ENCODE peak calls at places on chromosomes 4 and X, in nine cellular contexts. B is mucosa of gallbladder; U is DMS53; I is naive thymus-derived CD4-positive, alpha-beta T cell; A is ELR; T is fibroblast of pulmonary artery; V is T-helper 9 cell; Y is CD8-positive, alpha-beta T cell; P is tibial nerve. X is an unnamed sample.

GRCh38 chr4:52560844-52561280 is 98.2 kb downstream of the USP46 start:
- DNase-seq in P (no peak), B (no peak), Y (no peak), A (peak; percentile 24), V (no peak), U (no peak), I (no peak), T (peak; percentile 48), X (no peak)

GRCh38 chr4:102736636-102737549 is 23.9 kb downstream of the MANBA start:
- DNase-seq in U (peak; percentile 62), T (no peak), Y (no peak), V (no peak), I (no peak), A (no peak), B (no peak), P (no peak), X (no peak)

GRCh38 chr4:52588097-52588496 is 71.0 kb downstream of the USP46 start:
- DNase-seq in V (no peak), T (peak; percentile 23), U (peak; percentile 17), I (no peak), A (peak; percentile 36), B (peak; percentile 16), Y (no peak), P (no peak), X (peak; percentile 72)

GRCh38 chrX:107675823-107676555 is 47.7 kb downstream of the PRPS1 start:
- DNase-seq in I (no peak), A (no peak), V (no peak), P (no peak), Y (peak; percentile 22), T (peak; percentile 78), B (no peak), U (peak; percentile 39), X (no peak)

GRCh38 chrX:11913001-11913400 is 155.0 kb downstream of the MSL3 start:
- DNase-seq in B (no peak), V (no peak), Y (no peak), A (peak; percentile 27), I (no peak), P (no peak), T (peak; percentile 42), U (no peak), X (no peak)

GRCh38 chr4:6641164-6641970 is 882 bp downstream of the MRFAP1 start:
- DNase-seq in V (peak; percentile 43), A (peak; percentile 68), U (peak; percentile 88), Y (peak; percentile 48), B (peak; percentile 45), I (peak; percentile 40), P (no peak), T (peak; percentile 39), X (peak; percentile 69)

GRCh38 chr4:94455081-94455480 is 3.3 kb downstream of the PDLIM5 start:
- DNase-seq in T (peak; percentile 88), U (no peak), B (peak; percentile 57), Y (no peak), A (peak; percentile 78), P (no peak), V (no peak), I (no peak), X (no peak)

GRCh38 chrX:27186671-27187070 is 276.5 kb downstream of the PPP4R3C start:
- DNase-seq in P (no peak), V (peak; percentile 5), T (peak; percentile 46), I (peak; percentile 8), Y (peak; percentile 10), U (peak; percentile 73), A (peak; percentile 13), B (no peak), X (peak; percentile 59)

GRCh38 chr4:156798438-156798837 is 173.2 kb downstream of the PDGFC start:
- DNase-seq in P (no peak), Y (no peak), B (no peak), I (no peak), T (no peak), A (no peak), V (no peak), U (no peak), X (no peak)

GRCh38 chrX:136967965-136968364 is 65.8 kb downstream of the GPR101 start:
- DNase-seq in B (no peak), U (no peak), Y (no peak), I (no peak), T (no peak), V (no peak), A (no peak), P (no peak), X (no peak)

GRCh38 chrX:71930298-71930697 is 19.7 kb downstream of the NHSL2 start:
- DNase-seq in A (peak; percentile 6), I (no peak), U (no peak), T (peak; percentile 52), B (no peak), V (no peak), Y (no peak), P (no peak), X (no peak)

GRCh38 chr4:83489711-83490326 is 4.9 kb upstream of the ABRAXAS1 start:
- DNase-seq in T (no peak), B (no peak), A (no peak), I (no peak), Y (no peak), P (no peak), U (peak; percentile 3), V (no peak), X (no peak)

GRCh38 chr4:93147524-93148212 is 680.9 kb upstream of the ATOH1 start:
- DNase-seq in V (no peak), I (no peak), T (no peak), Y (no peak), U (no peak), B (no peak), A (no peak), P (no peak), X (no peak)

GRCh38 chr4:140993350-140993749 is 139.9 kb downstream of the RNF150 start:
- DNase-seq in P (no peak), B (no peak), A (no peak), I (no peak), T (no peak), U (no peak), Y (no peak), V (no peak), X (no peak)

GRCh38 chrX:117972681-117973080 is 143.9 kb downstream of the KLHL13 start:
- DNase-seq in U (peak; percentile 5), V (no peak), A (no peak), T (no peak), Y (no peak), P (no peak), I (no peak), B (no peak), X (peak; percentile 38)

GRCh38 chrX:55127692-55128091 is 38.9 kb downstream of the PAGE2 start:
- DNase-seq in V (no peak), I (no peak), U (no peak), T (peak; percentile 58), B (no peak), A (peak; percentile 18), P (no peak), Y (no peak), X (no peak)

GRCh38 chrX:16665089-16665488 is 15.1 kb downstream of the S100G start:
- DNase-seq in I (no peak), U (no peak), B (no peak), Y (no peak), T (peak; percentile 67), P (no peak), V (no peak), A (peak; percentile 62), X (peak; percentile 32)

GRCh38 chr4:143375326-143376073 is 38.8 kb downstream of the GAB1 start:
- DNase-seq in I (no peak), A (peak; percentile 36), B (no peak), Y (no peak), P (no peak), T (peak; percentile 41), U (peak; percentile 38), V (no peak), X (peak; percentile 70)